ENCODE peak calls at places on chromosome 18, in nine cellular contexts. Q is heart left ventricle, I is Peyer's patch, D is mammary epithelial cell, F is choroid plexus epithelial cell, H is heart right ventricle, S is neural crest cell, O is GM13976, G is activated B cell treated with CpG ODN at 0.5 μM for 24 hours. B is an unnamed sample.

GRCh38 chr18:22844184-22844583 is 88.9 kb upstream of the RBBP8 start:
- DNase-seq in G (no peak), O (no peak), F (no peak), D (peak), S (no peak), Q (no peak), H (no peak), I (no peak), B (no peak)

GRCh38 chr18:12608292-12608691 is 49.6 kb downstream of the SPIRE1 start:
- DNase-seq in O (no peak), I (no peak), G (no peak), S (no peak), H (no peak), Q (no peak), D (peak), F (peak), B (no peak)

GRCh38 chr18:6682437-6683111 is 46.9 kb upstream of the ARHGAP28 start:
- DNase-seq in D (no peak), F (no peak), G (no peak), O (no peak), H (peak), S (no peak), I (no peak), Q (peak), B (no peak)

GRCh38 chr18:67771271-67771670 is 254.8 kb upstream of the DSEL start:
- DNase-seq in D (peak), Q (no peak), F (peak), H (no peak), G (no peak), S (no peak), I (no peak), O (no peak), B (no peak)

GRCh38 chr18:76803814-76804213 is 18.5 kb upstream of the ZNF236 start:
- DNase-seq in G (peak), I (peak), S (peak), Q (peak), F (peak), O (peak), H (peak), D (peak), B (no peak)

GRCh38 chr18:70044626-70045025 is 97.0 kb upstream of the CD226 start:
- DNase-seq in S (no peak), Q (no peak), H (no peak), D (peak), G (no peak), O (no peak), I (no peak), F (peak), B (no peak)

GRCh38 chr18:47745227-47745626 is 185.2 kb downstream of the SMAD2 start:
- DNase-seq in O (no peak), D (no peak), H (no peak), I (no peak), S (no peak), Q (no peak), G (no peak), F (no peak), B (peak)

GRCh38 chr18:74604774-74605173 is 7.1 kb downstream of the ZNF407 start:
- DNase-seq in S (no peak), H (no peak), O (no peak), I (no peak), Q (no peak), G (no peak), D (no peak), F (peak), B (no peak)

GRCh38 chr18:50989711-50990110 is 21.9 kb downstream of the ELAC1 start:
- DNase-seq in F (no peak), I (no peak), G (no peak), S (no peak), D (no peak), H (no peak), O (no peak), Q (no peak), B (no peak)

GRCh38 chr18:3265564-3266033 is 3.7 kb downstream of the MYL12B start:
- DNase-seq in D (no peak), S (no peak), Q (no peak), F (peak), O (no peak), H (no peak), G (no peak), I (no peak), B (no peak)

GRCh38 chr18:40371673-40372072 is 1583.4 kb upstream of the PIK3C3 start:
- DNase-seq in I (no peak), D (peak), Q (no peak), G (no peak), H (no peak), F (peak), O (no peak), S (no peak), B (no peak)

GRCh38 chr18:41265047-41265446 is 690.0 kb upstream of the PIK3C3 start:
- DNase-seq in G (no peak), H (no peak), I (no peak), O (no peak), S (no peak), Q (no peak), F (peak), D (peak), B (no peak)

GRCh38 chr18:23752796-23753195 is 63.5 kb downstream of the LAMA3 start:
- DNase-seq in I (no peak), Q (no peak), H (no peak), G (no peak), S (no peak), O (no peak), D (no peak), F (no peak), B (no peak)

GRCh38 chr18:34976899-34977786 is 64.1 kb upstream of the MAPRE2 start:
- DNase-seq in H (peak), I (peak), S (peak), F (no peak), O (peak), D (no peak), Q (peak), G (peak), B (peak)

GRCh38 chr18:52570975-52571374 is 231.0 kb downstream of the DCC start:
- DNase-seq in H (no peak), Q (no peak), D (no peak), S (no peak), O (no peak), I (no peak), G (no peak), F (peak), B (no peak)

GRCh38 chr18:62118324-62118723 is 68.5 kb downstream of the PIGN start:
- DNase-seq in S (no peak), Q (no peak), H (peak), D (no peak), G (no peak), F (peak), O (no peak), I (no peak), B (no peak)

GRCh38 chr18:33923980-33924379 is 300.7 kb downstream of the NOL4 start:
- DNase-seq in F (no peak), S (no peak), G (no peak), O (no peak), I (no peak), Q (no peak), D (no peak), H (no peak), B (no peak)

GRCh38 chr18:2304378-2305175 is 266.7 kb downstream of the METTL4 start:
- DNase-seq in H (no peak), I (no peak), O (no peak), D (peak), Q (no peak), S (no peak), F (peak), G (no peak), B (no peak)

GRCh38 chr18:44901283-44901682 is 220.6 kb downstream of the SETBP1 start:
- DNase-seq in F (peak), O (no peak), H (no peak), I (no peak), S (no peak), D (no peak), Q (no peak), G (no peak), B (no peak)

GRCh38 chr18:78871631-78872030 is 108.0 kb upstream of the SALL3 start:
- DNase-seq in H (no peak), I (no peak), O (no peak), S (no peak), F (no peak), D (no peak), Q (peak), G (no peak), B (no peak)

GRCh38 chr18:54888933-54889332 is 60.7 kb downstream of the RAB27B start:
- DNase-seq in G (no peak), I (no peak), Q (no peak), F (peak), H (no peak), D (peak), S (no peak), O (no peak), B (no peak)

GRCh38 chr18:3848316-3848715 is 398.3 kb downstream of the TGIF1 start:
- DNase-seq in G (no peak), I (no peak), Q (no peak), F (no peak), H (no peak), O (no peak), D (peak), S (no peak), B (no peak)

GRCh38 chr18:61496374-61496773 is 163.1 kb downstream of the CDH20 start:
- DNase-seq in G (no peak), Q (no peak), I (no peak), O (no peak), D (no peak), F (no peak), S (no peak), H (no peak), B (no peak)

GRCh38 chr18:934518-935123 is 29.9 kb downstream of the ADCYAP1 start:
- DNase-seq in H (no peak), G (no peak), S (no peak), D (no peak), I (no peak), O (no peak), Q (no peak), F (peak), B (no peak)

GRCh38 chr18:80190311-80190710 is 57.0 kb downstream of the PARD6G start:
- DNase-seq in I (no peak), O (no peak), D (no peak), Q (no peak), G (no peak), H (no peak), F (no peak), S (no peak), B (no peak)

DNA sequence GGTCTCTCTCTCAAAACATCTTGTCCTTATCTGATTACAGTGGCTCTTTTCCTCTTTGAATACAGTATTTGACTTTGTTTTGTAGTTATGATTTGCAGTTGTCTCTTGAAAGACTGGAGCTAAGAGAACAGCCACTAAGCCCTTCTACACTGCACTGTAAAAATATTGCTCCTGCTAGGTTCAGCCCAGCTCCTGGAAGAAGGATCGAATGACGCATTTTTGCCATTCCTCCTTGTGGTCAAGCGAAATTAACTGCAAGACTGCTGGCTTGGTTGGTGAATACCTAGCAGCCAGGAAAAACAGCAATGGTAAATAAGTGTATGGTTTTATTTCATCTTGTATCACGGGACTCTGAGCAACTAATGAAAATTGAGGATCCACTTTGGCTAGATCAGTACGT is 407.8 kb upstream of the CDH2 start:
- DNase-seq in D (peak), G (no peak), O (no peak), F (peak), H (no peak), S (no peak), I (no peak), Q (no peak), B (no peak)
- TF ChIP-seq CTCF in D (no peak), G (no peak), O (no peak), F (no peak), H (no peak), S (no peak), I (no peak), Q (no peak), B (no peak)

GRCh38 chr18:57050314-57050949 is 96.5 kb upstream of the BOD1L2 start:
- DNase-seq in G (no peak), O (no peak), S (no peak), I (peak), F (no peak), H (no peak), Q (no peak), D (no peak), B (no peak)

GRCh38 chr18:57051586-57052044 is 95.3 kb upstream of the BOD1L2 start:
- DNase-seq in Q (no peak), S (no peak), O (peak), G (no peak), H (no peak), I (peak), D (no peak), F (no peak), B (no peak)

GRCh38 chr18:57051019-57051418 is 95.9 kb upstream of the BOD1L2 start:
- DNase-seq in D (no peak), F (no peak), S (no peak), H (no peak), O (no peak), G (no peak), Q (no peak), I (no peak), B (no peak)

GRCh38 chr18:57052759-57053158 is 94.1 kb upstream of the BOD1L2 start:
- DNase-seq in Q (no peak), H (no peak), F (no peak), S (no peak), O (no peak), G (no peak), D (no peak), I (peak), B (no peak)

DNA sequence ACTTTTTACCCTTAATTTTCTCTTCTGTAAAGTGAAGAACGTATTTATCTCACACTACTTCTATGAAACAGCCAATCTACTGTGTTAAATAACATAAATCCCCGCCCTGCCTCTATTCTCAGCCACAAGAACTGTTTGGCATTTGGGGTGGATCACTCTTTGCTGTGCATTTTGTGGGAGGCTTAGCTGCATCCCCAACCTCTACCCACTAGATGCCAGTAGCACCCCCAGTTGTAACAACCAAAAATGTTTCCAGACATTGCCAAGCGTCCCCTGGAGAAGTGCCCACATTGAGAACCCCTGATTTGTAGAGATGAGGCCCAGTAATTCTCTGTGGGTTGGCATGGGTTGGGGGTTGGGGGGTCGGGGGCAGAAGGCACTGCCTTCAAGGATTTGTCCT is 94.7 kb upstream of the BOD1L2 start:
- DNase-seq in F (no peak), O (no peak), H (no peak), I (no peak), G (no peak), S (no peak), Q (no peak), D (no peak), B (no peak)
- TF ChIP-seq CTCF in F (no peak), O (no peak), H (no peak), I (no peak), G (no peak), S (no peak), Q (no peak), D (peak), B (no peak)

GRCh38 chr18:49561377-49562193 is at the start of gene LIPG:
- DNase-seq in G (no peak), D (peak), H (no peak), F (peak), S (peak), Q (peak), I (peak), O (peak), B (peak)
- TF ChIP-seq CTCF in G (no peak), D (no peak), H (no peak), F (no peak), S (no peak), Q (no peak), I (no peak), O (no peak), B (no peak)

GRCh38 chr18:60090170-60090569 is 190.4 kb downstream of the PMAIP1 start:
- DNase-seq in S (no peak), F (peak), O (peak), G (no peak), D (no peak), Q (no peak), H (no peak), I (no peak), B (no peak)
- TF ChIP-seq CTCF in S (no peak), F (peak), O (peak), G (no peak), D (peak), Q (peak), H (peak), I (no peak), B (no peak)

DNA sequence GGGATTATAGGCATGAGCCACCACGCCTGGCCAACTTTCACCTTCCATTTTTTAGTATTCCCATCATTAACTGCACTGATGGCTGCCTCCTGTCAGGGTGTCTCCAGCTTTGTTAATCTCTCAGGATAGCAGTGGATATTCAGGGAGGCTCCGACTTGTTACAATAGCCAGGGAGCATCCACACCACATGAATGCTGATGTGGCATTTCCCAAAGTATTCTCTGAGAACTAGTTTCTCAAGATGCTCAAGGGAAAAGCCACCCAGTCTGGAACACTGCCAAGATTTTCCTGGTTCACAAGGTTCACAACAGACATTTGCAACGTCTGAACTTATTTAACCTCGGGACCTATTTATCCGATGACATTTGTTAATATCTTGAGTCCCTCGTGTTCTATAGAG is 33.8 kb downstream of the ZNF519 start:
- DNase-seq in S (no peak), O (no peak), F (no peak), H (no peak), G (no peak), I (no peak), Q (no peak), D (no peak), B (no peak)
- TF ChIP-seq CTCF in S (no peak), O (no peak), F (no peak), H (no peak), G (no peak), I (no peak), Q (no peak), D (no peak), B (no peak)

GRCh38 chr18:65936678-65937077 is 185.9 kb downstream of the CDH7 start:
- DNase-seq in S (no peak), H (no peak), O (no peak), G (no peak), F (peak), I (no peak), D (no peak), Q (no peak), B (no peak)
- TF ChIP-seq CTCF in S (peak), H (no peak), O (no peak), G (no peak), F (no peak), I (no peak), D (no peak), Q (no peak), B (peak)

GRCh38 chr18:46160050-46160798 is 56.0 kb downstream of the HAUS1 start:
- DNase-seq in Q (no peak), H (no peak), O (no peak), D (no peak), F (no peak), G (no peak), S (no peak), I (no peak), B (no peak)

GRCh38 chr18:46158498-46158897 is 54.3 kb downstream of the HAUS1 start:
- DNase-seq in O (no peak), H (no peak), I (no peak), G (no peak), D (peak), F (no peak), Q (no peak), S (no peak), B (no peak)

GRCh38 chr18:46163941-46164499 is 59.8 kb downstream of the HAUS1 start:
- DNase-seq in H (no peak), D (no peak), O (no peak), S (no peak), Q (no peak), I (no peak), G (no peak), F (no peak), B (no peak)

GRCh38 chr18:46164920-46165319 is 60.7 kb downstream of the HAUS1 start:
- DNase-seq in Q (no peak), O (no peak), H (no peak), D (no peak), F (no peak), I (no peak), S (no peak), G (no peak), B (no peak)

GRCh38 chr18:46161721-46162421 is 57.7 kb downstream of the HAUS1 start:
- DNase-seq in G (no peak), S (no peak), H (no peak), O (no peak), D (no peak), Q (no peak), F (no peak), I (no peak), B (no peak)
- TF ChIP-seq CTCF in G (no peak), S (no peak), H (no peak), O (no peak), D (no peak), Q (no peak), F (no peak), I (no peak), B (no peak)

DNA sequence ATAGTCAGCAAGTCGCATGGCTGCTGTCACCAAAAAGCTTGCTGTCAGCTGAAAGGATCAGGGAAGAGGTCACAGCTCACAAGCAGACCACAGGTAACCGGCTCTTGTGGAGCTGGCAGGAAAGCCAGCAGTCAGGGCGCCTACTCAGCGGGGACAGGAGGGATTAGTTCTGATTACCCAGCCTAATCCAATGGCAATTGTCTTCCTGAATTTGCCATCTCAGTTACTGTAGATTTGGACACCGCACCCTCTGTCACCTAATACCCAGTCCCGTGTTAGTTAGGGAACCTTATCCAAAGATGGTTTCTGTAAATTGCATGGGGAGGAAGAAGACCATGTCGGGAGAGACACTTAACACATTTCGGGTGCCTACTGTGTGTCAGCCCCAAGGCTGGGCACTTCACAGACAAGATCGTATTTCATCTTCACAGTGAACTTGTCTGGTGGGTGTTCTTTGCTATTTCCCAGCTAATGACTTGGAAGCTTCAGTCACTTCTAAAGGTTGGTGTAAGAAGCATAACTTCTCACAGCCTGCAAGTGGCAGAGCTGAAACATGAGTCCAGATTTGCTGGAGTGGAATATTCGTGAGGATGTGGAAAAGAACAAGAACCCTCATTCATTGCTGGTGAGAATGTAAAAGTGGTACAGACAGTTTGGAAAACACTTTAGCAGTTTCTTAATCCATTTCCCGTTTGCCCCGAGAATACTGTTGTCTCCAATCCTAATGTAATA is 9.9 kb downstream of the ALPK2 start:
- DNase-seq in I (no peak), S (no peak), Q (no peak), F (peak), H (no peak), G (no peak), O (no peak), D (no peak), B (no peak)
- TF ChIP-seq CTCF in I (no peak), S (no peak), Q (no peak), F (peak), H (peak), G (no peak), O (no peak), D (no peak), B (no peak)

B was measured in mesothelial cell of epicardium.